ENCODE peak calls at places on chromosome 18, in six cellular contexts. M is left ventricle myocardium inferior, D is fibroblast of the aortic adventitia, Y is nephron progenitor cell, H is ovary, I is fibroblast of pulmonary artery. Z is an unnamed sample.

GRCh38 chr18:45856526-45856925 is 31.1 kb downstream of the SIGLEC15 start:
- DNase-seq in H (no peak), M (no peak), Y (no peak), I (peak), D (peak), Z (peak)

GRCh38 chr18:40011201-40011600 is 1943.8 kb upstream of the PIK3C3 start:
- DNase-seq in I (peak), H (no peak), D (no peak), M (no peak), Y (no peak), Z (no peak)

GRCh38 chr18:67183398-67183797 is 333.1 kb downstream of the DSEL start:
- DNase-seq in Y (no peak), D (no peak), I (no peak), H (no peak), M (no peak), Z (no peak)

GRCh38 chr18:32259553-32259952 is 69.7 kb downstream of the MEP1B start:
- DNase-seq in M (no peak), D (peak), Y (no peak), I (no peak), H (no peak), Z (no peak)

GRCh38 chr18:78679861-78680260 is 299.8 kb upstream of the SALL3 start:
- DNase-seq in Y (no peak), H (no peak), M (no peak), D (no peak), I (no peak), Z (no peak)

GRCh38 chr18:48754559-48754958 is 196.2 kb downstream of the SMAD7 start:
- DNase-seq in H (no peak), Y (no peak), M (no peak), D (no peak), I (no peak), Z (no peak)

GRCh38 chr18:59928201-59928600 is 28.4 kb downstream of the PMAIP1 start:
- DNase-seq in I (no peak), Y (no peak), D (no peak), H (no peak), M (no peak), Z (no peak)

GRCh38 chr18:21330122-21330701 is 88.2 kb downstream of the GREB1L start:
- DNase-seq in I (peak), M (peak), H (peak), D (peak), Y (no peak), Z (peak)

GRCh38 chr18:48003426-48004349 is 73.2 kb upstream of the SMAD2 start:
- DNase-seq in H (no peak), I (peak), Y (no peak), D (peak), M (peak), Z (peak)

GRCh38 chr18:38077219-38077618 is 511.6 kb upstream of the CELF4 start:
- DNase-seq in M (no peak), D (no peak), I (no peak), H (no peak), Y (peak), Z (no peak)

GRCh38 chr18:51193621-51194287 is 3.7 kb downstream of the MEX3C start:
- DNase-seq in I (peak), Y (no peak), H (no peak), M (no peak), D (peak), Z (peak)

GRCh38 chr18:37742436-37742835 is 176.8 kb upstream of the CELF4 start:
- DNase-seq in H (no peak), I (no peak), M (no peak), Y (no peak), D (no peak), Z (no peak)

GRCh38 chr18:3544537-3544936 is 94.6 kb downstream of the TGIF1 start:
- DNase-seq in Y (no peak), H (no peak), I (no peak), D (no peak), M (no peak), Z (no peak)

GRCh38 chr18:9673296-9674251 is 34.5 kb upstream of the RAB31 start:
- DNase-seq in I (peak), H (no peak), Y (no peak), D (peak), M (no peak), Z (peak)

GRCh38 chr18:22170421-22171262 is 1.3 kb downstream of the GATA6 start:
- DNase-seq in H (peak), M (peak), I (peak), D (peak), Y (peak), Z (peak)

GRCh38 chr18:63421514-63421913 is 762 bp downstream of the VPS4B start:
- DNase-seq in M (no peak), I (peak), H (no peak), D (peak), Y (no peak), Z (peak)

GRCh38 chr18:37452697-37453385 is 112.8 kb downstream of the CELF4 start:
- DNase-seq in M (no peak), I (peak), Y (no peak), D (peak), H (peak), Z (no peak)

GRCh38 chr18:62730926-62731325 is 15.6 kb downstream of the PHLPP1 start:
- DNase-seq in I (no peak), D (no peak), M (no peak), Y (no peak), H (no peak), Z (no peak)

GRCh38 chr18:30705943-30706342 is 336.6 kb downstream of the DSC3 start:
- DNase-seq in I (no peak), Y (no peak), D (no peak), M (no peak), H (no peak), Z (no peak)

DNA sequence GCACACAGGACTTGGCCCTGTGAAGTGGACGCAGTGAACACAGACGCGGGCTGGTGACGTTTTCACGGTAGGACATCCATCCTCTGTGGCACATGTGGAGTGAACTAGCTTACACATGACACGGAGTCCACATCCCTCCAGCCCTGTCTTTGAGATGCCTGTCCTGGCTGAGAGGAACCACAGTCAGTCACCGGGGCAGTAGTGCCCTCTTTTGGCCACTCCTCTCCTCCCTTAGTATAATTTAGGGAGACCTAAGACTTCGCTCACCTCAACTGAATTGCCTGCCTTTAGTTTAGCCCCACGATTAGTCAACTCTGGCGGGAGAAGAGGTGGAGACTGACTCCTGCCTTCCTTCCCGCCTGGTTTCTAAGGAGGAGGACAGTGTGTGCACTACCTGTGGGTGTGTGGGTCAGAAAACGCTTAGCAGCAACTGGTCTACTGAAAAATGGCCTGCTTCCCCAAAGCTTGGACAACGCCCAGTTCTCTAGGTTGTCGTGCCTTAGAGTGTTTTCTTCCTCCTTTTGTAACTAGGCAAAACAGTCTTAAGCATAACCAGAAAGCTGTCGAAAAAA is 70.6 kb downstream of the MBP start:
- DNase-seq in M (no peak), I (no peak), Y (no peak), D (no peak), H (no peak), Z (no peak)
- TF ChIP-seq CTCF in M (peak), I (no peak), Y (peak), D (no peak), H (no peak), Z (no peak)

DNA sequence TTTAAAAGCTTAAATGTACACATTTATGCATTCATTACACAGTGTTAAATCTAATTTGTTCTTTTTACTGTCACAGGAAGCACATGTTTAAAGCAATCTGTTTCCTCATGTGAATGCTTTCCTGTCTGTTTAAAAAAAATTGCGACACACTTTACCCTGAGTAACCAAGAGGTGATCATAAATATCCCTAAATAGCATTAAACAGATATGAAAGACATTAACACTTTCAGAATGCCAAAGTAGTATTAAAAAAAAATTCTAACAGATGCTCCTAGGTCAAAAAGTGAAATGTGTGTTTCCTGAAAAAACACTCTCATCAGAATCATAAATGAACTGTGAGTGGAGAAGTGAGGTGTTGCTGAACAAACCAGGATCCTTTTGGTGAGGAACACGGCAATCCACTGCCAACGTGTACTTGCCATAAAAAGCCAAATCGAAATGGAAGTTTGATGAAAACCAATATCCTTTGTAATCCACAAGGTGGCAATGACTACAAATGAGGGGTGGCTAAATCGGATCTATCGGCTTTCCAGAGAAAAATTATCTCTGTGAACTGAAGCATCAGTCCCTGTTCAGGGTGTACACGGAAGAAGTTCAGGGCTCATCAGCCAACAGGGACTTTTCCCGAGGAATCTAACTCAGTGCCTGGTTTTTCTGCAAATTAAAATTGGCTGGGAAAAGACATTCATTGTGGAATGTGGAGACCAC is 248.9 kb downstream of the TCF4 start:
- DNase-seq in I (no peak), Y (no peak), H (no peak), D (peak), M (no peak), Z (peak)
- TF ChIP-seq CTCF in I (peak), Y (no peak), H (no peak), D (peak), M (peak), Z (peak)

GRCh38 chr18:23503038-23503966 is at the start of gene RMC1:
- DNase-seq in M (peak), I (peak), D (peak), Y (peak), H (peak), Z (peak)
- TF ChIP-seq CTCF in M (peak), I (no peak), D (peak), Y (no peak), H (peak), Z (no peak)

DNA sequence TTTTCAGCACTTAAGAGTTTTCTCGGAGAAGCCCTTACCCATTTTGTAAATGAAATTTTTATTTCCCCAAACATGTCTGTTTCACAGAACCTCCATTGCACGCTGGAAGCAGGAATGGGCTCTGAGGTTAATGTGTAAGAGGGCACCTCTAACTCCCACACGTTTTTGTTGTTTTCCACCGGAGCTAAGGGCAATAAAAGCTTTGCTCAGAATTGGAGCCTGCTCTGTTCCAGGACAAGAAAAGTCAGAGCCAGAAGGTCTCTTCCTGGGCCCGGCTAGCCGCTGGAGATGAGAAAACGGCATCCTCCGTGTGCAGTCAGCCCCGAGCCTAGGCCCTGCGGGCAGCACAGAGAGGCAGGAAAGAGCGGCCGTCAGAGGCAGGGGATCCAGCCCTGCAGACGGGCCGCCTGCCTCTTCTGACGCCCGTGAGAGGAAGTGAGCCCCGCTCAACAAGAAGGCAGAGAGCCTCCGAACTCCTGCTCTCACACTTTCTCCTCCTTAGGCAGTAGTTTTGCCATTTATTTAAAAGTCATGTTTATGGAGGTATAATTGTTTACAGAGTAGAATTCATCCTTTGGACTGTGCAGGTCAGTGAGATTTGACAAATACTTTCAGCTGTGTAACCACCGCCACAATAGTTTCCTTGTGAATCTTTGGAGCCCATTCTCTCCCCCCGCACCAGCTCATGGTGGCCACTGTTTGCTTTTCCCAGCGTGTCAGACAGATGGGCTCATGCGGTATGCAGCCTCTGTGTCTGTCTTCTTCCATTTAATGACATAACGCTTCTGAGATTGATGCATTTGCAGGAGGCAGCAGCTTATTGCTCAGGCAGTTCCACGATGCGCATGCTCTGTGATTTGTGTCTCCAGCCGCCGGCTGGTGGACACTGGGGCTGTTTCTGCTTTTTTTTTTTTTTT is 117.3 kb downstream of the GALR1 start:
- DNase-seq in I (no peak), D (no peak), M (no peak), Y (peak), H (no peak), Z (peak)
- TF ChIP-seq CTCF in I (no peak), D (no peak), M (no peak), Y (no peak), H (no peak), Z (no peak)

GRCh38 chr18:65439184-65439583 is 311.6 kb upstream of the CDH7 start:
- DNase-seq in Y (no peak), I (no peak), H (no peak), M (no peak), D (no peak), Z (peak)
- TF ChIP-seq CTCF in Y (peak), I (no peak), H (no peak), M (no peak), D (no peak), Z (no peak)